ENCODE peak calls at places on chromosomes 12 and 14, in eight cellular contexts. E is aorta; V is Karpas-422; S is mammary epithelial cell; O is uterus; X is mesenchymal stem cell; B is left ventricle myocardium inferior; C is CD8-positive, alpha-beta memory T cell. J is an unnamed sample.

GRCh38 chr12:108386704-108387360 is 47.7 kb upstream of the CMKLR1 start:
- DNase-seq in C (no peak), X (no peak), E (no peak), S (no peak), B (no peak), O (peak; percentile 42), V (no peak), J (no peak)

GRCh38 chr12:66269757-66270383 is 32.4 kb upstream of the HELB start:
- DNase-seq in B (no peak), O (no peak), E (no peak), C (no peak), V (peak; percentile 68), S (peak; percentile 48), X (peak; percentile 50), J (no peak)

GRCh38 chr12:6039894-6040601 is 84.4 kb downstream of the VWF start:
- DNase-seq in C (peak; percentile 26), E (peak; percentile 76), O (peak; percentile 48), S (peak; percentile 48), X (peak; percentile 73), B (no peak), V (peak; percentile 86), J (no peak)

GRCh38 chr12:71439613-71440392 is at the start of gene LGR5:
- DNase-seq in S (peak; percentile 23), X (peak; percentile 39), B (peak; percentile 18), E (peak; percentile 84), C (no peak), V (no peak), O (no peak), J (peak; percentile 36)

GRCh38 chr12:77116277-77116676 is 50.9 kb upstream of the E2F7 start:
- DNase-seq in X (peak; percentile 85), O (no peak), V (no peak), S (no peak), B (no peak), C (no peak), E (no peak), J (no peak)

GRCh38 chr14:68143341-68143807 is 323.8 kb downstream of the RAD51B start:
- DNase-seq in C (no peak), V (no peak), E (no peak), S (no peak), B (peak; percentile 80), O (peak; percentile 89), X (peak; percentile 47), J (peak; percentile 81)

GRCh38 chr12:68440068-68440581 is 108.0 kb upstream of the MDM1 start:
- DNase-seq in C (no peak), V (no peak), O (no peak), E (no peak), X (peak; percentile 50), S (peak; percentile 69), B (no peak), J (peak; percentile 18)

GRCh38 chr14:75303415-75303814 is 24.8 kb downstream of the FOS start:
- DNase-seq in S (peak; percentile 54), C (no peak), B (peak; percentile 47), V (peak; percentile 92), O (peak; percentile 76), E (peak; percentile 81), X (peak; percentile 79), J (peak; percentile 42)

GRCh38 chr12:13735756-13736155 is 245.6 kb downstream of the GRIN2B start:
- DNase-seq in X (no peak), C (no peak), O (no peak), E (no peak), V (no peak), S (no peak), B (no peak), J (no peak)

GRCh38 chr12:58895053-58895452 is 25.3 kb downstream of the LRIG3 start:
- DNase-seq in V (no peak), B (no peak), O (no peak), S (no peak), X (peak; percentile 13), C (no peak), E (no peak), J (no peak)
- H3K4me1 ChIP-seq in V (no peaks in the 10 kb centered on the region), B (peaks cover 44% of the 10 kb centered on the region), O (peaks cover 3% of the 10 kb centered on the region), S (peaks cover 49% of the 10 kb centered on the region), X (peaks cover 4% of the 10 kb centered on the region), C (no peaks in the 10 kb centered on the region), E (peaks cover 12% of the 10 kb centered on the region), J (peaks cover 6% of the 10 kb centered on the region)

GRCh38 chr12:75890660-75891059 is 140.9 kb downstream of the PHLDA1 start:
- DNase-seq in X (no peak), O (no peak), B (no peak), S (no peak), C (no peak), E (no peak), V (no peak), J (no peak)
- H3K27ac ChIP-seq in X (no peak overlapping the region), O (no peak overlapping the region), B (no peak overlapping the region), S (no peak overlapping the region), C (no peak overlapping the region), E (no peak overlapping the region), V (no peak overlapping the region), J (no peak overlapping the region)

GRCh38 chr12:47799357-47799955 is 20.2 kb downstream of the HDAC7 start:
- DNase-seq in V (no peak), C (no peak), E (no peak), O (no peak), S (no peak), X (no peak), B (peak; percentile 69), J (peak; percentile 79)

GRCh38 chr12:47801904-47802246 is 17.8 kb downstream of the HDAC7 start:
- DNase-seq in X (no peak), O (no peak), E (no peak), B (no peak), V (no peak), S (no peak), C (no peak), J (no peak)

GRCh38 chr12:47802312-47802711 is 17.4 kb downstream of the HDAC7 start:
- DNase-seq in S (no peak), C (no peak), X (no peak), O (no peak), B (no peak), V (no peak), E (no peak), J (no peak)

GRCh38 chr12:47800582-47800981 is 19.1 kb downstream of the HDAC7 start:
- DNase-seq in V (no peak), S (no peak), E (no peak), C (no peak), X (no peak), B (no peak), O (no peak), J (no peak)

DNA sequence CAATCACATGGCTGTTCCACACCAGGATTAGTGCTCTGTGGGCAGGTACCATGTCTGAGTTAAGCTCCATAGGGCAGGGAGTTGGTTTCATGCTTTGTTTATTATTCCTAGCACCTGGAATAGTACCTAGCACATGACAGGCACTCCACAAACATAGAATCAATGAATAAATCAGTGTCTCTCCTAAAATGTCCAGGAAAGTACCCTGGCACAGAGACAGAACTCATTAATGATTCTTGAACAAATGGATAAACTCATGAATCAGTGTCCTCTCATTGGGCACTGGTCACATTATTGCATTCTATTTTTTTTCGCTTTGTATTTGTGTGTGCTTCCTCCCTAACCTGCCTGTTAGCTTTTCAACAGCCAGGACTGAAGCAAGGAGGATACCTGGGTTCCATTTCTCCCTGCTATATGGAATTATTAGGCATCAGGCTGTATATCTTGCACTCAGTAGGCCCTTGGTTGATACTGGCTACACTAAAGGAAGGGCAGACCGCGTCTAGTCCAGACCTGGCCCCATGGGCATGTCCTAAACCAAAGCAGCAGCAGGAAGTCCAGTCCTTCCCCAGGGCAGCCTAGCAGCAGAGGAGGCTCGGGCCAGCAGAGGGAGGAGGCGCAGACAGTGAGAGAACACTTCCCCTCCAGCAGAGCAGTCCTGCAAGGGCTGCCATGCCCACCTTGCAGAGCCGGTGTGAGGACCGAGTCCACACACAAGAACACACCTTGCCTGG is 18.4 kb downstream of the HDAC7 start:
- DNase-seq in B (peak; percentile 58), X (peak; percentile 34), O (no peak), V (no peak), C (no peak), S (no peak), E (no peak), J (peak; percentile 49)
- H3K4me1 ChIP-seq in B (peaks cover 85% of the 10 kb centered on the region), X (peaks cover 38% of the 10 kb centered on the region), O (peaks cover 12% of the 10 kb centered on the region), V (peaks cover 68% of the 10 kb centered on the region), C (peaks cover 73% of the 10 kb centered on the region), S (peaks cover 6% of the 10 kb centered on the region), E (peaks cover 6% of the 10 kb centered on the region), J (peaks cover 78% of the 10 kb centered on the region)

DNA sequence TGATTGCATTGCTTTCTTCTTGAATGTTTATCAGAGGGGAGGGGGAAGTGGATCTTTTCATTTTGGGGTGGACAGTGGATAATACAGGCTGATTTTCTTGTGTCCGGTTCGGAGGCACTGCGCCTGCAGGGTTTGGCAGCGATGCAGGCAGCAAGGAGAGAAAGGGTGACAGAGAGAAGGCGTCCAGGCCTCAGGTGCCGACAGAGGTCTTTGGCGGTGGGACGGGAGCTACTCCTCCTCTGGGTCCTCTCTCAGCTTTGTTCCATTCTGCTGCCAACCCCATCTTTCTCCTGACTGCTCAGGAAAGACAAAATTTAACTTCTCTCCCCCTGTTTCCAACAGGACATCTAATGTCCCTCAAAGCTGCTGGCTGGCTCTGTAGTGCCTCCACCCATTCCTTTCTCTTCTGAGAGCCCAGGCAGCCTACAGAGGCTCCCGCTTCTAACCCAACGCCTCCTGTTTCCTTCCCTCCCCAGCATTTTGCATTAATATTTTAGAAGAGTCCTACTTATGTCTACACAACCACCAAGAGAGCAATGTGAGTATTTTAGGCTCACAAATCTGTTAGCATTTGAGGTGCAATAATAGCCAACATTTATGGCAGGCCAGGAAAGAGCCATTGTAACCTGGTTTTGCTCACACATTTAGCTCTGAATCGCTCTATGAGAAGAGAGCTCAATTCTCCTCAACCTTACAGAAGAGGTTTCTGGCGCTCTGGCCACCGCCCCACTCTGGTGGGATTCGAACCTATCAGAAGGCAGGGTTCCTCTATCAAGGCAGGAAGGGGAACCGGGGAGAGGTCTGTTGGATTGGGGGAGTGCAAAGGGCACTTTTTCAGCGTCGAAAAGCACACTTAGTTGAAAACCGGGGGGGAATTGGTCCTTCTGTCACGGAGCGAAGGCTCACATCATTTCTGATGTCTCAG is 7.1 kb upstream of the TBX5 start:
- DNase-seq in S (no peak), C (no peak), B (no peak), E (no peak), X (no peak), V (no peak), O (no peak), J (no peak)
- H3K27ac ChIP-seq in S (no peak overlapping the region), C (no peak overlapping the region), B (peak overlapping the region; percentile 20), E (no peak overlapping the region), X (no peak overlapping the region), V (no peak overlapping the region), O (no peak overlapping the region), J (no peak overlapping the region)

DNA sequence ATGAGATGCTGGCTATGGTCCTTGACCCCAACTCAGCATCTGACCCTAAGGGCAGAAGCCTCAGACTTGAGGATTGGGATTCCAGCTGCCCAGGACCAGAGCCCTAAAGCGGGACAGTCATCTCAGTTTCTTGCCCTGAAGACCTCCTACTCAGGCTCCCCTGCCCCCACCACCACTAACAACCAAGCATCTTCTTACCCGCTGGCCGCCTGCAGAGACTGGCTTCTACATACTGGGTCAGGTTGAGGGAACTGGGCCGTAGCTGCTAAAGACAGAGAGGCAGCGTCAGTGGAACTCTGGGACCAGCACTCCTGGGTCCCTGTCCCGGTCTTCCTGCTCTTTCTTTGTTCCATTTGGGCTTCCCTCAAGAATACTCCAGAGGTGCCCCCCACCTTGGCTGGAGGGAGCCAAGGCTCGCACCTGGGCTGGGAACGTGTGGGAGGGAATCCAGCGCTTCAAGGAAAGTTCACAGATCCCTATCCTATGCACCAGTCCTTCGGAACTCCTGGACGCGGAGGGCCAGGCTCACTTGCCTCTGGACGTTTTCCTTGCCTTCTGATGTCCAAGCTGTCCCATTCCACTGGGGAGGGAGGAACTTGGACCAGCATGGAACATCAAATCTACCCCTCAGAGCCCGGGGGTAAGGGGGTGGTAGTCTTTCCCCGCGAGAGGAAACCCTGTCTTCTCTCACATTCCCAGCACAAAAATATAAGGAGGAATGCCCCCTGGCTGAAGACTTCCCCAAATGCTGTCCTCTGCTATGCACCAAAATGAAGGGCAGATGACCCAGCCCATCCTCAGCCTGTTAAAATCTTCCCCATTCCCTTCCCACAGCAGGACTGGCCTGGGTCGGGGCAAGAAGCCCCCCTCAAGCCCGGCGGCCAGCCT is 794 bp downstream of the RARG start:
- DNase-seq in X (no peak), B (no peak), O (no peak), E (peak; percentile 68), C (no peak), S (no peak), V (no peak), J (no peak)
- H3K4me1 ChIP-seq in X (peaks cover 30% of the 10 kb centered on the region), B (peaks cover 41% of the 10 kb centered on the region), O (no peaks in the 10 kb centered on the region), E (peaks cover 6% of the 10 kb centered on the region), C (peaks cover 49% of the 10 kb centered on the region), S (peaks cover 51% of the 10 kb centered on the region), V (peaks cover 18% of the 10 kb centered on the region), J (peaks cover 8% of the 10 kb centered on the region)